ENCODE peak calls at places on chromosomes 1 and 21, in seven cellular contexts. P is cardiac muscle cell, I is GM10248, R is nephron progenitor cell, Z is ascending aorta, H is dorsolateral prefrontal cortex, L is fibroblast of lung. X is an unnamed sample.

GRCh38 chr1:168455764-168456163 is 88.0 kb downstream of the XCL2 start:
- DNase-seq in Z (no peak), I (no peak), P (no peak), R (no peak), H (no peak), L (no peak), X (no peak)

GRCh38 chr1:171081220-171081993 is 9.3 kb upstream of the FMO3 start:
- DNase-seq in H (no peak), Z (no peak), L (peak), P (peak), R (no peak), I (no peak), X (no peak)

GRCh38 chr1:96651517-96651916 is 70.1 kb upstream of the PTBP2 start:
- DNase-seq in L (no peak), H (no peak), P (no peak), R (no peak), I (no peak), Z (no peak), X (no peak)

GRCh38 chr1:206556748-206557635 is 49.7 kb downstream of the RASSF5 start:
- DNase-seq in Z (peak), P (peak), H (peak), L (peak), R (peak), I (peak), X (peak)

GRCh38 chr1:147336290-147336689 is 93.8 kb downstream of the CHD1L start:
- DNase-seq in P (no peak), I (no peak), R (no peak), L (no peak), Z (no peak), H (no peak), X (no peak)

GRCh38 chr1:79375352-79375751 is 368.8 kb upstream of the ADGRL4 start:
- DNase-seq in I (no peak), Z (no peak), P (no peak), H (no peak), L (no peak), R (no peak), X (no peak)

GRCh38 chr1:23561813-23562100 is 2.5 kb upstream of the ID3 start:
- DNase-seq in R (no peak), I (no peak), H (no peak), L (peak), P (peak), Z (no peak), X (no peak)

GRCh38 chr1:226661965-226662364 is 77.1 kb downstream of the ITPKB start:
- DNase-seq in Z (no peak), R (peak), I (no peak), P (no peak), L (no peak), H (no peak), X (no peak)

GRCh38 chr1:183275322-183275721 is 89.3 kb downstream of the LAMC2 start:
- DNase-seq in L (no peak), H (no peak), R (no peak), Z (no peak), P (no peak), I (no peak), X (no peak)

GRCh38 chr1:206555473-206555935 is 48.2 kb downstream of the RASSF5 start:
- DNase-seq in H (peak), I (peak), Z (no peak), P (peak), L (peak), R (peak), X (no peak)

GRCh38 chr1:90973897-90974798 is 47.7 kb downstream of the ZNF644 start:
- DNase-seq in Z (no peak), L (peak), R (no peak), H (no peak), I (no peak), P (peak), X (no peak)

GRCh38 chr1:206568779-206569352 is 43.4 kb downstream of the EIF2D start:
- DNase-seq in H (no peak), I (no peak), L (no peak), Z (no peak), R (no peak), P (no peak), X (no peak)

GRCh38 chr1:11519629-11520031 is 40.7 kb downstream of the DISP3 start:
- DNase-seq in P (no peak), L (no peak), Z (no peak), H (no peak), I (no peak), R (no peak), X (no peak)

GRCh38 chr1:104136621-104137020 is 386.9 kb downstream of the AMY1C start:
- DNase-seq in R (peak), L (no peak), P (no peak), Z (no peak), I (no peak), H (no peak), X (no peak)

GRCh38 chr1:18107671-18108312 is at the start of gene IGSF21:
- DNase-seq in Z (no peak), H (no peak), P (no peak), I (no peak), L (no peak), R (peak), X (no peak)

GRCh38 chr1:173429517-173430477 is 47.3 kb upstream of the PRDX6 start:
- DNase-seq in H (peak), P (peak), I (no peak), Z (peak), R (peak), L (peak), X (peak)

GRCh38 chr1:173161510-173162221 is 45.5 kb downstream of the TNFSF4 start:
- DNase-seq in P (peak), H (no peak), R (no peak), I (no peak), L (peak), Z (no peak), X (no peak)

GRCh38 chr1:31626451-31627202 is 9.1 kb downstream of the HCRTR1 start:
- DNase-seq in L (peak), Z (no peak), H (peak), P (peak), R (peak), I (no peak), X (peak)

GRCh38 chr1:40638097-40639036 is 27.1 kb downstream of the RIMS3 start:
- DNase-seq in L (no peak), R (no peak), P (no peak), H (no peak), Z (no peak), I (no peak), X (no peak)

GRCh38 chr1:208177656-208178055 is 66.5 kb downstream of the PLXNA2 start:
- DNase-seq in P (no peak), I (peak), H (no peak), R (no peak), Z (no peak), L (peak), X (no peak)

GRCh38 chr21:37367301-37367757 is 756 bp downstream of the DYRK1A start:
- DNase-seq in I (peak), Z (no peak), H (no peak), R (peak), L (no peak), P (peak), X (no peak)

GRCh38 chr1:202616355-202616910 is 93.8 kb downstream of the SYT2 start:
- DNase-seq in Z (no peak), R (no peak), L (no peak), I (no peak), H (no peak), P (no peak), X (no peak)

GRCh38 chr1:163561570-163562295 is 240.0 kb downstream of the NUF2 start:
- DNase-seq in L (peak), H (no peak), Z (no peak), I (no peak), R (no peak), P (peak), X (no peak)

GRCh38 chr1:24909388-24909898 is 20.6 kb downstream of the RUNX3 start:
- DNase-seq in H (peak), L (peak), R (peak), I (no peak), Z (no peak), P (peak), X (peak)

GRCh38 chr1:161736332-161736969 is 13.1 kb upstream of the DUSP12 start:
- DNase-seq in P (peak), I (no peak), Z (no peak), L (no peak), R (no peak), H (no peak), X (no peak)

GRCh38 chr1:115363171-115363570 is 25.1 kb upstream of the NGF start:
- DNase-seq in P (no peak), L (no peak), Z (no peak), H (no peak), R (no peak), I (no peak), X (no peak)

GRCh38 chr1:26768755-26769154 is 19.0 kb upstream of the PIGV start:
- DNase-seq in H (no peak), Z (no peak), I (no peak), L (peak), P (peak), R (no peak), X (no peak)

GRCh38 chr21:46024983-46025860 is 43.7 kb downstream of the COL6A1 start:
- DNase-seq in H (no peak), L (peak), P (peak), R (no peak), I (no peak), Z (no peak), X (no peak)

GRCh38 chr21:45415188-45415942 is 10.4 kb downstream of the COL18A1 start:
- DNase-seq in Z (no peak), I (no peak), R (no peak), P (no peak), H (no peak), L (no peak), X (no peak)

GRCh38 chr1:15418811-15419515 is 9.3 kb downstream of the EFHD2 start:
- DNase-seq in R (no peak), I (no peak), H (no peak), L (peak), Z (no peak), P (peak), X (no peak)

GRCh38 chr1:209565759-209566678 is 17.5 kb upstream of the CAMK1G start:
- DNase-seq in L (peak), I (peak), Z (no peak), R (peak), H (peak), P (peak), X (peak)

GRCh38 chr1:159444507-159444906 is 5.0 kb downstream of the OR10J1 start:
- DNase-seq in L (no peak), R (no peak), Z (no peak), H (no peak), I (no peak), P (no peak), X (no peak)
- TF ChIP-seq CTCF in L (no peak), R (no peak), Z (no peak), H (no peak), I (no peak), P (no peak), X (no peak)

GRCh38 chr1:109912214-109912861 is 1.7 kb downstream of the CSF1 start:
- DNase-seq in L (no peak), H (no peak), R (no peak), P (no peak), I (no peak), Z (no peak), X (no peak)
- TF ChIP-seq CTCF in L (no peak), H (no peak), R (no peak), P (no peak), I (no peak), Z (no peak), X (no peak)

DNA sequence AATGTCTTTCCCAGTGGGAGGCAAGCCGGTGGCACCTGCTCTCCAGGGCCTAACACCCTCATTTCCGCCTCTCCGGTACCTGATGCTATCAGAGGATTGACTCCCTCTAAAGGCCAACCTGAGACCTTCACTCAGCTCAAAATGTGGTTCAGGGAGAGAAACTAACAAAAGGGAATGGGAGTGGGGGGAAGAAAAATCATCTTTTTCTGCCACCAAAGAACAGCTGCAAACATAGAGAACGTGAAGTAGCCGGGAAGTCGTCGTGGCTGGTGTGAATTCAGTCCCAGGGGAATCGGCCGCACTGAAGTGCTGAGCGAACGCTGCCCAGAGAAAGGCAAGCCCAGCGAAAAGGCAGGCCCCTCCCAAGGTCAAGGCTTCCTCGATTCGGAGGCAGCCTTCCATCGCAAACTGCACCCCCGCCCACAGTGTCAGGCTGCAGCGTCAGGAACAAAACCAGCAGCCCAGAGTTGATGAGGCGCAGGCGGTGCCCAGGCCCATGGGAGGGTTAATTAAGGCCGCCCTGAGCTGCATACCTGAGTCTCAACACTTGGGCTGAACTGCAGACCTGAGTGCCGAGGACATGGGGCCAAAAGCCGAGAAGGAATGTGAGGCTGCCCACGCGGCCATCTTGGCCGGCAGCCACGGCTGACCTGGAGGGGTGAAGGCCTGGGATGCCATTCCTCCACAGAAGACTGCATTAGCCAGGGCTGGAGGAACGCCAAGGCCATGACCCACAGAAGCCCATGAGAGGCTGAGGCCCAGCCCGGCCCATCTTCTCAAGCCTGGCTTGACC is 160.2 kb downstream of the PSMG1 start:
- DNase-seq in L (peak), R (peak), I (no peak), Z (no peak), P (peak), H (no peak), X (no peak)
- TF ChIP-seq CTCF in L (peak), R (peak), I (no peak), Z (peak), P (peak), H (no peak), X (peak)

DNA sequence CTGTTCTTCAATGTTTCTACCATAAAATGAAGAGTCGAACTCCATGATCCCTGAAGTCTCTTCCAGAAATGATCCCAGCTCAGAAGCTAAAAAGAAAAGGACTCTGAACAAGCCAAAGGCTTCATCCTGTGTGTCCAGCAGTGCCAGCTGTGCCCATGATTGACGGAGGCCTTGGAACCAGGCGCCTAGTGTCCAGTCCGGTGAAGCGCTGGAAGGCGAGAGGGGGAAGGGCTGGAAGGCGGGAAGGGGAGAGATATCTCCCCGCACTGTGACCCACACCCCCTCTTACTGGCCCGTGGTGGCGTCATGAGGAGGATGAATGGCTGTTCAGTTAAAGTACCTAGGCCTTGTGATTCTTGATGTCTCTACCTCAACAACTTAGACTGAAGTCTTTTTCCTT is 10.4 kb upstream of the PLEKHA6 start:
- DNase-seq in H (peak), R (no peak), P (no peak), Z (no peak), I (no peak), L (no peak), X (no peak)
- TF ChIP-seq CTCF in H (no peak), R (no peak), P (no peak), Z (no peak), I (no peak), L (no peak), X (no peak)

GRCh38 chr1:244064621-244065020 is 13.5 kb downstream of the ZBTB18 start:
- DNase-seq in P (no peak), I (no peak), H (no peak), R (no peak), Z (no peak), L (no peak), X (no peak)

GRCh38 chr1:244063498-244063897 is 12.4 kb downstream of the ZBTB18 start:
- DNase-seq in R (no peak), L (peak), H (peak), I (no peak), P (no peak), Z (no peak), X (no peak)

GRCh38 chr1:244060691-244061090 is 9.6 kb downstream of the ZBTB18 start:
- DNase-seq in I (no peak), Z (no peak), R (no peak), L (no peak), P (no peak), H (no peak), X (no peak)

GRCh38 chr1:244060117-244060516 is 9.0 kb downstream of the ZBTB18 start:
- DNase-seq in I (no peak), Z (no peak), P (no peak), R (no peak), H (no peak), L (no peak), X (no peak)

DNA sequence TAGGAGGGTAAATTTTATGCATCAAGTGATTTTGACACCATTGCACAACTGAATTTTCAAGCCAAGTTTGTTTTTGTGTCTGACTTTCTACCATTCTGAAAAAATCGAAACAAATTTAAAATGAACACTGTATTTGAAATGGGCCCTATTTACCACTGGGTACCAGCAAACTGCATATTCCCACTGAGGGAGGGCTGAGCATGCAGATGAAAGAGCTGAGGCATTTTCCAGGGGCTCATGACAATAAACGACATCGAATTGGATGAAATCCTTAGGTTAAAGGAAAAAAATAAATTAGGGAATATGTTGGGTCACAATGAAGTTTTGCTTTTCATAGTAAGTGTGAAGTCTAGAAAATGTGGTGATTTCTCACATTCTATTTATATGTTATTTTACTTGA is 11.1 kb downstream of the ZBTB18 start:
- DNase-seq in H (no peak), R (no peak), P (no peak), L (no peak), Z (no peak), I (no peak), X (no peak)
- TF ChIP-seq CTCF in H (no peak), R (no peak), P (no peak), L (no peak), Z (no peak), I (no peak), X (no peak)

GRCh38 chr1:56806804-56807203 is 12.4 kb downstream of the FYB2 start:
- DNase-seq in H (no peak), P (no peak), L (no peak), R (no peak), I (no peak), Z (no peak), X (no peak)
- TF ChIP-seq CTCF in H (no peak), P (no peak), L (no peak), R (no peak), I (no peak), Z (no peak), X (no peak)

DNA sequence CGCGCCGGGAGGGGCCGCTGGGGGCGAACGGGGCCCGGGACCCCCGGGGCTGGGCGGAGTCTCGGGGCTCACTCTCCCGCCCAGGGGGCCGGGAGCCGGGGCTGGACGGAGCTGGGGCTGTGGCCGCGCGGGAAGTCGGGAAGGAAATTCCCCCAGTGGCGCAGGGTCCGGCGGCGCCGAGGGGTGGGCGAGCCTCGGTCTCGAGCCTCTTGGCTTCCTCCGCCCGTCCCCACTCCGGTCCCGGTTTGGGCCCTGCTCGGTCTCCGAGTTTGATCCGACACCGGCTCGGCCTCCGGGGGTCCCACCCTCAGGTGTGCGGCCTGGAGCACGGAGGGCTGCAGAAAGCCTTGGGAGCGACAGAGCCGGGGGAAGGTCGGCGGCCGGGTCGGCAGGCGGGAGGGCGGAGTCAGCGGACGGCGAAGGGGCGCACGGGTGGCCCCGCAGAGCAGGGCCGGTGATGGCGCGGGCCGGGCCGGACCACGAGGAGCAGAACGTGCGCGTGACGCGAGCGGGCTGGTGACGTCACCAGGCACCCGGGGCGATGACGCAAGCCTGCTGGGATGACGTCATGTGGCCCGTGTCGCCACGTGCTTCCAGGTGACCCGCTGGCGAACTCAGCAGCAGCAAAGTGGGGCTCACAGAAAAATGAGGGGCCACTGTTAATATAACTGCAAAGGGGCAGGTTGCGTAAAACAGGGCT is 610 bp upstream of the HES4 start:
- DNase-seq in L (peak), H (peak), Z (peak), P (peak), R (peak), I (peak), X (peak)
- TF ChIP-seq CTCF in L (no peak), H (no peak), Z (no peak), P (no peak), R (no peak), I (no peak), X (no peak)

GRCh38 chr1:192453360-192454045 is 122.1 kb upstream of the RGS1 start:
- DNase-seq in R (no peak), Z (no peak), L (peak), H (no peak), P (peak), I (no peak), X (no peak)

GRCh38 chr1:192462630-192463029 is 112.9 kb upstream of the RGS1 start:
- DNase-seq in I (no peak), H (peak), Z (no peak), R (no peak), P (no peak), L (no peak), X (no peak)

GRCh38 chr1:192463661-192464060 is 111.9 kb upstream of the RGS1 start:
- DNase-seq in L (no peak), R (no peak), P (no peak), H (no peak), Z (no peak), I (no peak), X (no peak)

GRCh38 chr1:192461684-192462083 is 113.9 kb upstream of the RGS1 start:
- DNase-seq in Z (no peak), R (no peak), I (no peak), H (no peak), P (no peak), L (no peak), X (no peak)

GRCh38 chr1:192459467-192459866 is 116.1 kb upstream of the RGS1 start:
- DNase-seq in P (no peak), H (no peak), Z (no peak), L (no peak), R (no peak), I (no peak), X (no peak)
- TF ChIP-seq CTCF in P (no peak), H (no peak), Z (no peak), L (no peak), R (no peak), I (no peak), X (no peak)

GRCh38 chr1:56584910-56585528 is 5.7 kb upstream of the PLPP3 start:
- DNase-seq in I (peak), P (peak), Z (no peak), R (peak), H (peak), L (peak), X (peak)
- TF ChIP-seq CTCF in I (peak), P (peak), Z (peak), R (peak), H (peak), L (peak), X (peak)

DNA sequence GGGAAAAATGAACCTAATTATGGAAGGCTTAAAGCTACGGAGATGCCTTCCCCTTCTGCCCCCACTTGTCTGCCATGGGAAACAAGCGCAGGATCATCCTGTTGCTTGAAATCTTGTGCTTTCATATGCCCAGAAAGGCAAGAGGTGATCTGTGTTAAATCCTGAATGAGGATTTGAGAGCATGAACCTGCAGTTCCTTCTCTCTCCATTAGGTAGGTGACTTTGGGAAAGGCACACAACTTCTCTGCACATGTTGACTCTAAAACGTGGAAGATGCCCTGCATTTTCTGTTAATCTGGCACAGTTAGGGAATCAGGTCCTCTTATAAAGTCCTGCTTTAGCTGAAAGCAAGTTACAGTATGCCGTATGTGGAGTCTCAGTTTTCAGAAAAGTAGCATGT is 46.6 kb upstream of the MTR start:
- DNase-seq in H (no peak), I (no peak), L (no peak), R (no peak), Z (no peak), P (no peak), X (no peak)
- TF ChIP-seq CTCF in H (no peak), I (no peak), L (peak), R (no peak), Z (no peak), P (no peak), X (peak)

X was measured in neural crest cell.